ENCODE peak calls at places on chromosomes 5 and 9, in nine cellular contexts. One of them, this sample, is unnamed.
A peak's percentile ranks its signal among the peaks of the same experiment; 100 is the strongest.

GRCh38 chr5:157387683-157388093 is 72.3 kb upstream of the NIPAL4 start:
- DNase-seq in foreskin fibroblast: peak; percentile 91
- DNase-seq in body of pancreas: no peak
- DNase-seq in dorsolateral prefrontal cortex: no peak
- DNase-seq in RWPE2: no peak
- DNase-seq in HFFc6: peak; percentile 95
- DNase-seq in HFF-Myc: peak; percentile 89
- DNase-seq in upper lobe of right lung: no peak
- DNase-seq in HCT116: peak; percentile 38
- DNase-seq in this sample: peak; percentile 87

GRCh38 chr5:133336121-133336968 is 276.0 kb downstream of the FSTL4 start:
- DNase-seq in foreskin fibroblast: no peak
- DNase-seq in body of pancreas: no peak
- DNase-seq in dorsolateral prefrontal cortex: no peak
- DNase-seq in RWPE2: no peak
- DNase-seq in HFFc6: no peak
- DNase-seq in HFF-Myc: no peak
- DNase-seq in upper lobe of right lung: peak; percentile 46
- DNase-seq in HCT116: no peak
- DNase-seq in this sample: no peak

GRCh38 chr9:7879551-7880245 is 80.1 kb upstream of the DMAC1 start:
- DNase-seq in foreskin fibroblast: no peak
- DNase-seq in body of pancreas: no peak
- DNase-seq in dorsolateral prefrontal cortex: no peak
- DNase-seq in RWPE2: no peak
- DNase-seq in HFFc6: no peak
- DNase-seq in HFF-Myc: no peak
- DNase-seq in upper lobe of right lung: no peak
- DNase-seq in HCT116: no peak
- DNase-seq in this sample: no peak

GRCh38 chr5:8615142-8615858 is 746.4 kb downstream of the MTRR start:
- DNase-seq in foreskin fibroblast: no peak
- DNase-seq in body of pancreas: no peak
- DNase-seq in dorsolateral prefrontal cortex: no peak
- DNase-seq in RWPE2: no peak
- DNase-seq in HFFc6: no peak
- DNase-seq in HFF-Myc: no peak
- DNase-seq in upper lobe of right lung: no peak
- DNase-seq in HCT116: no peak
- DNase-seq in this sample: no peak

GRCh38 chr9:128632486-128632885 is 24.2 kb downstream of the DYNC2I2 start:
- DNase-seq in foreskin fibroblast: no peak
- DNase-seq in body of pancreas: no peak
- DNase-seq in dorsolateral prefrontal cortex: no peak
- DNase-seq in RWPE2: no peak
- DNase-seq in HFFc6: no peak
- DNase-seq in HFF-Myc: no peak
- DNase-seq in upper lobe of right lung: no peak
- DNase-seq in HCT116: no peak
- DNase-seq in this sample: no peak

GRCh38 chr5:125064610-125065009 is 318.2 kb upstream of the ZNF608 start:
- DNase-seq in foreskin fibroblast: no peak
- DNase-seq in body of pancreas: no peak
- DNase-seq in dorsolateral prefrontal cortex: no peak
- DNase-seq in RWPE2: no peak
- DNase-seq in HFFc6: no peak
- DNase-seq in HFF-Myc: no peak
- DNase-seq in upper lobe of right lung: no peak
- DNase-seq in HCT116: no peak
- DNase-seq in this sample: no peak

GRCh38 chr5:477247-477646 is 34.3 kb downstream of the EXOC3 start:
- DNase-seq in foreskin fibroblast: no peak
- DNase-seq in body of pancreas: no peak
- DNase-seq in dorsolateral prefrontal cortex: no peak
- DNase-seq in RWPE2: no peak
- DNase-seq in HFFc6: no peak
- DNase-seq in HFF-Myc: no peak
- DNase-seq in upper lobe of right lung: no peak
- DNase-seq in HCT116: no peak
- DNase-seq in this sample: no peak

GRCh38 chr9:72539824-72540347 is 18.5 kb downstream of the TMC1 start:
- DNase-seq in foreskin fibroblast: no peak
- DNase-seq in body of pancreas: no peak
- DNase-seq in dorsolateral prefrontal cortex: no peak
- DNase-seq in RWPE2: no peak
- DNase-seq in HFFc6: no peak
- DNase-seq in HFF-Myc: no peak
- DNase-seq in upper lobe of right lung: no peak
- DNase-seq in HCT116: no peak
- DNase-seq in this sample: no peak

GRCh38 chr5:101424530-101425175 is 521.6 kb upstream of the ST8SIA4 start:
- DNase-seq in foreskin fibroblast: peak; percentile 69
- DNase-seq in body of pancreas: no peak
- DNase-seq in dorsolateral prefrontal cortex: no peak
- DNase-seq in RWPE2: no peak
- DNase-seq in HFFc6: no peak
- DNase-seq in HFF-Myc: no peak
- DNase-seq in upper lobe of right lung: no peak
- DNase-seq in HCT116: peak; percentile 10
- DNase-seq in this sample: peak; percentile 67

GRCh38 chr5:127492854-127493738 is 24.3 kb upstream of the PRRC1 start:
- DNase-seq in foreskin fibroblast: peak; percentile 6
- DNase-seq in body of pancreas: no peak
- DNase-seq in dorsolateral prefrontal cortex: no peak
- DNase-seq in RWPE2: no peak
- DNase-seq in HFFc6: peak; percentile 17
- DNase-seq in HFF-Myc: peak; percentile 9
- DNase-seq in upper lobe of right lung: no peak
- DNase-seq in HCT116: peak; percentile 54
- DNase-seq in this sample: peak; percentile 75

GRCh38 chr5:67897431-67897830 is 318.1 kb upstream of the PIK3R1 start:
- DNase-seq in foreskin fibroblast: no peak
- DNase-seq in body of pancreas: no peak
- DNase-seq in dorsolateral prefrontal cortex: no peak
- DNase-seq in RWPE2: no peak
- DNase-seq in HFFc6: no peak
- DNase-seq in HFF-Myc: no peak
- DNase-seq in upper lobe of right lung: no peak
- DNase-seq in HCT116: no peak
- DNase-seq in this sample: no peak

GRCh38 chr9:111896942-111897830 is 572 bp downstream of the UGCG start:
- DNase-seq in foreskin fibroblast: peak; percentile 58
- DNase-seq in body of pancreas: peak; percentile 47
- DNase-seq in dorsolateral prefrontal cortex: peak; percentile 67
- DNase-seq in RWPE2: no peak
- DNase-seq in HFFc6: peak; percentile 15
- DNase-seq in HFF-Myc: no peak
- DNase-seq in upper lobe of right lung: peak; percentile 88
- DNase-seq in HCT116: no peak
- DNase-seq in this sample: peak; percentile 55
- TF ChIP-seq CTCF in foreskin fibroblast: peak; percentile 2
- TF ChIP-seq CTCF in body of pancreas: peak; percentile 18
- TF ChIP-seq CTCF in dorsolateral prefrontal cortex: peak; percentile 19
- TF ChIP-seq CTCF in RWPE2: peak; percentile 19
- TF ChIP-seq CTCF in HFFc6: peak; percentile 43
- TF ChIP-seq CTCF in HFF-Myc: no peak
- TF ChIP-seq CTCF in upper lobe of right lung: peak; percentile 18
- TF ChIP-seq CTCF in HCT116: no peak
- TF ChIP-seq CTCF in this sample: no peak

GRCh38 chr9:69153707-69154521 is 20.2 kb upstream of the TJP2 start:
- DNase-seq in foreskin fibroblast: no peak
- DNase-seq in body of pancreas: no peak
- DNase-seq in dorsolateral prefrontal cortex: no peak
- DNase-seq in RWPE2: no peak
- DNase-seq in HFFc6: no peak
- DNase-seq in HFF-Myc: no peak
- DNase-seq in upper lobe of right lung: no peak
- DNase-seq in HCT116: no peak
- DNase-seq in this sample: no peak

GRCh38 chr9:69151506-69151905 is 22.6 kb upstream of the TJP2 start:
- DNase-seq in foreskin fibroblast: no peak
- DNase-seq in body of pancreas: no peak
- DNase-seq in dorsolateral prefrontal cortex: no peak
- DNase-seq in RWPE2: no peak
- DNase-seq in HFFc6: no peak
- DNase-seq in HFF-Myc: no peak
- DNase-seq in upper lobe of right lung: no peak
- DNase-seq in HCT116: no peak
- DNase-seq in this sample: no peak

GRCh38 chr9:69145148-69145547 is 28.9 kb upstream of the TJP2 start:
- DNase-seq in foreskin fibroblast: peak; percentile 67
- DNase-seq in body of pancreas: no peak
- DNase-seq in dorsolateral prefrontal cortex: no peak
- DNase-seq in RWPE2: no peak
- DNase-seq in HFFc6: peak; percentile 65
- DNase-seq in HFF-Myc: peak; percentile 87
- DNase-seq in upper lobe of right lung: no peak
- DNase-seq in HCT116: no peak
- DNase-seq in this sample: no peak

GRCh38 chr9:69147041-69147834 is 26.8 kb upstream of the TJP2 start:
- DNase-seq in foreskin fibroblast: no peak
- DNase-seq in body of pancreas: no peak
- DNase-seq in dorsolateral prefrontal cortex: no peak
- DNase-seq in RWPE2: no peak
- DNase-seq in HFFc6: no peak
- DNase-seq in HFF-Myc: no peak
- DNase-seq in upper lobe of right lung: no peak
- DNase-seq in HCT116: no peak
- DNase-seq in this sample: no peak

GRCh38 chr9:69149321-69149807 is 24.7 kb upstream of the TJP2 start:
- DNase-seq in foreskin fibroblast: peak; percentile 72
- DNase-seq in body of pancreas: no peak
- DNase-seq in dorsolateral prefrontal cortex: no peak
- DNase-seq in RWPE2: no peak
- DNase-seq in HFFc6: peak; percentile 60
- DNase-seq in HFF-Myc: no peak
- DNase-seq in upper lobe of right lung: no peak
- DNase-seq in HCT116: no peak
- DNase-seq in this sample: peak; percentile 67
- TF ChIP-seq CTCF in foreskin fibroblast: peak; percentile 36
- TF ChIP-seq CTCF in body of pancreas: peak; percentile 31
- TF ChIP-seq CTCF in dorsolateral prefrontal cortex: no peak
- TF ChIP-seq CTCF in RWPE2: no peak
- TF ChIP-seq CTCF in HFFc6: peak; percentile 58
- TF ChIP-seq CTCF in HFF-Myc: peak; percentile 28
- TF ChIP-seq CTCF in upper lobe of right lung: peak; percentile 37
- TF ChIP-seq CTCF in HCT116: no peak
- TF ChIP-seq CTCF in this sample: peak; percentile 48

GRCh38 chr5:78632467-78632866 is 16.1 kb downstream of the LHFPL2 start:
- DNase-seq in foreskin fibroblast: no peak
- DNase-seq in body of pancreas: no peak
- DNase-seq in dorsolateral prefrontal cortex: no peak
- DNase-seq in RWPE2: no peak
- DNase-seq in HFFc6: no peak
- DNase-seq in HFF-Myc: no peak
- DNase-seq in upper lobe of right lung: no peak
- DNase-seq in HCT116: no peak
- DNase-seq in this sample: no peak

GRCh38 chr5:78629590-78629989 is 19.0 kb downstream of the LHFPL2 start:
- DNase-seq in foreskin fibroblast: no peak
- DNase-seq in body of pancreas: no peak
- DNase-seq in dorsolateral prefrontal cortex: no peak
- DNase-seq in RWPE2: no peak
- DNase-seq in HFFc6: no peak
- DNase-seq in HFF-Myc: no peak
- DNase-seq in upper lobe of right lung: no peak
- DNase-seq in HCT116: no peak
- DNase-seq in this sample: no peak

GRCh38 chr5:78633710-78634109 is 14.9 kb downstream of the LHFPL2 start:
- DNase-seq in foreskin fibroblast: peak; percentile 75
- DNase-seq in body of pancreas: no peak
- DNase-seq in dorsolateral prefrontal cortex: no peak
- DNase-seq in RWPE2: no peak
- DNase-seq in HFFc6: no peak
- DNase-seq in HFF-Myc: no peak
- DNase-seq in upper lobe of right lung: no peak
- DNase-seq in HCT116: no peak
- DNase-seq in this sample: no peak

GRCh38 chr5:78630047-78630446 is 18.5 kb downstream of the LHFPL2 start:
- DNase-seq in foreskin fibroblast: no peak
- DNase-seq in body of pancreas: no peak
- DNase-seq in dorsolateral prefrontal cortex: no peak
- DNase-seq in RWPE2: no peak
- DNase-seq in HFFc6: no peak
- DNase-seq in HFF-Myc: no peak
- DNase-seq in upper lobe of right lung: no peak
- DNase-seq in HCT116: no peak
- DNase-seq in this sample: no peak

DNA sequence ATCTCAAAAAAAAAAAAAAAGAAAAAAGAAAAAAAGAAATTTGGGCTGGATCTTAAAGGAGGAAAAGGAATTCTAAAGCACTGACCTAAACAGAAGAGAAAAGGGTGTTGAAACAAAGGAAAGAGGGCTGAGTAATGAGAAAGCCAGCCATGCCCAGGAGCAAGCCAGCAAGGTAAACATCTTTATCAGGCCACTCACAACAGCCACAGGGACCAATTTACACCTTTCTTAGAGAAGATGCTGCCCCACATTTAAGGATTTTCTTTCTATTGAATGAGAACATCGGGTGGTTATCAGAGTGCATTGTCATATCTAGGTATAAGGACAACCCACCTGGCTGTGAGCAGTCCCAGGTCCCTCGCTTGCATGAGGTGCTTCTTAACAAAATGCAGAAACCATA is 16.6 kb downstream of the LHFPL2 start:
- DNase-seq in foreskin fibroblast: no peak
- DNase-seq in body of pancreas: no peak
- DNase-seq in dorsolateral prefrontal cortex: no peak
- DNase-seq in RWPE2: no peak
- DNase-seq in HFFc6: no peak
- DNase-seq in HFF-Myc: no peak
- DNase-seq in upper lobe of right lung: no peak
- DNase-seq in HCT116: no peak
- DNase-seq in this sample: no peak
- TF ChIP-seq CTCF in foreskin fibroblast: no peak
- TF ChIP-seq CTCF in body of pancreas: no peak
- TF ChIP-seq CTCF in dorsolateral prefrontal cortex: no peak
- TF ChIP-seq CTCF in RWPE2: no peak
- TF ChIP-seq CTCF in HFFc6: no peak
- TF ChIP-seq CTCF in HFF-Myc: no peak
- TF ChIP-seq CTCF in upper lobe of right lung: no peak
- TF ChIP-seq CTCF in HCT116: no peak
- TF ChIP-seq CTCF in this sample: no peak

DNA sequence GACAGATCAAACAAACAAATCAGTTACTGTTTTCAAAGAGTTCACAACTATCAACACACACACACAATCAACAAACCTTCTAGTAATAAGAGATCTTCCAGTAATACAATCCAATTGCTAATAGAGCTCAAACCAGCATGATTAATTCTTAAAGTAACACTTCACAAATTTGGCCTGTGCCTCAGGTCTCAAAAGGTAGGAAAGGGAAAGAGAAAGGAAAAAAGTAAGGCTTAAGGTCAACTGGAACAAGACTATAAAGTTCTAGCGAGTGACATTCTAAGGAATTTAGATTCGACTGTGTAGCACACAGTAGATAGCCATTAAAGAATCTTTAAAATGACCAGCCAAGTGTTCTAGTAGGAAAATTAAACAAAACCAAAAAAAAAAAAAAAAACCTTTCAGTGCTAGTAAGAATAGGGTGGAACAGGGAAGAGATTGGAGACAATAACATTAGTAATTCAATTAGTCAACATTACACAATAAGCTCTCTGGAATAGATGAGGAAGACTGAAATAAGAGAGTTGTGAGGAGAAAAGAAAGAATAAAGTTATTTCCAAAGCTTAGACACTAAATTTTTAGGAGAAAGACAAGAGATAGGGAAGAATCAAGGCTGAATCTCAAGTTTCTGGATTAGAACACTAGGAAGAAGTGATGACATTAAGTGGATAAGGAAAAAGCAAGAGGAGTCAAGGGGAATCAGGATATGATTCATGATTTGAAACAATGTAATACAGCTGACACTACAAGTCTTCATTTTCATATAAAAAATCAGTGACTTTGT is 86.1 kb downstream of the FBXL17 start:
- DNase-seq in foreskin fibroblast: peak; percentile 16
- DNase-seq in body of pancreas: no peak
- DNase-seq in dorsolateral prefrontal cortex: no peak
- DNase-seq in RWPE2: no peak
- DNase-seq in HFFc6: no peak
- DNase-seq in HFF-Myc: no peak
- DNase-seq in upper lobe of right lung: no peak
- DNase-seq in HCT116: no peak
- DNase-seq in this sample: peak; percentile 77
- TF ChIP-seq CTCF in foreskin fibroblast: no peak
- TF ChIP-seq CTCF in body of pancreas: no peak
- TF ChIP-seq CTCF in dorsolateral prefrontal cortex: no peak
- TF ChIP-seq CTCF in RWPE2: no peak
- TF ChIP-seq CTCF in HFFc6: no peak
- TF ChIP-seq CTCF in HFF-Myc: no peak
- TF ChIP-seq CTCF in upper lobe of right lung: no peak
- TF ChIP-seq CTCF in HCT116: no peak
- TF ChIP-seq CTCF in this sample: no peak